ENCODE peak calls at places on chromosomes 7 and 10, in seven cellular contexts. A, J, H, G, Z, P and Q are unnamed samples.

GRCh38 chr10:112446055-112446854 is 459 bp downstream of the ZDHHC6 start:
- DNase-seq in A (no peak), J (no peak), H (peak), G (peak), Z (no peak), P (no peak), Q (no peak)

GRCh38 chr10:27383595-27384542 is 120.2 kb upstream of the RAB18 start:
- DNase-seq in A (peak), J (no peak), H (peak), G (no peak), Z (no peak), P (no peak), Q (no peak)

GRCh38 chr7:130995252-130996081 is 261.5 kb upstream of the KLF14 start:
- DNase-seq in A (peak), J (no peak), H (peak), G (no peak), Z (no peak), P (no peak), Q (no peak)

GRCh38 chr10:33982995-33983394 is 648.5 kb upstream of the NRP1 start:
- DNase-seq in A (no peak), J (no peak), H (peak), G (no peak), Z (no peak), P (no peak), Q (no peak)

GRCh38 chr7:4769753-4770152 is 5.7 kb upstream of the AP5Z1 start:
- DNase-seq in A (peak), J (no peak), H (no peak), G (no peak), Z (no peak), P (no peak), Q (no peak)

GRCh38 chr7:28607799-28608198 is 195.5 kb downstream of the CREB5 start:
- DNase-seq in A (no peak), J (no peak), H (no peak), G (no peak), Z (no peak), P (no peak), Q (no peak)

GRCh38 chr10:17479015-17479615 is 24.7 kb upstream of the ST8SIA6 start:
- DNase-seq in A (no peak), J (no peak), H (peak), G (no peak), Z (no peak), P (no peak), Q (no peak)

GRCh38 chr7:158395780-158396214 is 191.8 kb downstream of the PTPRN2 start:
- DNase-seq in A (no peak), J (peak), H (peak), G (no peak), Z (no peak), P (no peak), Q (no peak)

GRCh38 chr10:70426835-70427234 is 14.6 kb downstream of the NODAL start:
- DNase-seq in A (no peak), J (no peak), H (no peak), G (no peak), Z (no peak), P (no peak), Q (no peak)

GRCh38 chr10:99834410-99834809 is 52.0 kb downstream of the ABCC2 start:
- DNase-seq in A (peak), J (no peak), H (peak), G (no peak), Z (peak), P (no peak), Q (peak)

GRCh38 chr7:93949468-93949867 is 27.9 kb downstream of the GNG11 start:
- DNase-seq in A (peak), J (no peak), H (peak), G (no peak), Z (no peak), P (peak), Q (peak)

GRCh38 chr10:54900584-54900983 is 99.6 kb upstream of the PCDH15 start:
- DNase-seq in A (no peak), J (no peak), H (no peak), G (no peak), Z (no peak), P (no peak), Q (no peak)

GRCh38 chr7:2580636-2581035 is 21.9 kb downstream of the IQCE start:
- DNase-seq in A (no peak), J (no peak), H (no peak), G (no peak), Z (no peak), P (no peak), Q (no peak)

GRCh38 chr10:18000601-18001000 is 48.9 kb downstream of the SLC39A12 start:
- DNase-seq in A (no peak), J (no peak), H (no peak), G (no peak), Z (no peak), P (no peak), Q (no peak)

GRCh38 chr10:53771701-53772100 is 999.1 kb upstream of the MBL2 start:
- DNase-seq in A (no peak), J (no peak), H (no peak), G (no peak), Z (no peak), P (no peak), Q (no peak)

GRCh38 chr7:137578541-137578940 is 235.0 kb upstream of the PTN start:
- DNase-seq in A (no peak), J (no peak), H (no peak), G (no peak), Z (no peak), P (no peak), Q (no peak)
- TF ChIP-seq CTCF in A (no peak), J (no peak), H (no peak), G (no peak), Z (no peak), P (no peak), Q (no peak)

DNA sequence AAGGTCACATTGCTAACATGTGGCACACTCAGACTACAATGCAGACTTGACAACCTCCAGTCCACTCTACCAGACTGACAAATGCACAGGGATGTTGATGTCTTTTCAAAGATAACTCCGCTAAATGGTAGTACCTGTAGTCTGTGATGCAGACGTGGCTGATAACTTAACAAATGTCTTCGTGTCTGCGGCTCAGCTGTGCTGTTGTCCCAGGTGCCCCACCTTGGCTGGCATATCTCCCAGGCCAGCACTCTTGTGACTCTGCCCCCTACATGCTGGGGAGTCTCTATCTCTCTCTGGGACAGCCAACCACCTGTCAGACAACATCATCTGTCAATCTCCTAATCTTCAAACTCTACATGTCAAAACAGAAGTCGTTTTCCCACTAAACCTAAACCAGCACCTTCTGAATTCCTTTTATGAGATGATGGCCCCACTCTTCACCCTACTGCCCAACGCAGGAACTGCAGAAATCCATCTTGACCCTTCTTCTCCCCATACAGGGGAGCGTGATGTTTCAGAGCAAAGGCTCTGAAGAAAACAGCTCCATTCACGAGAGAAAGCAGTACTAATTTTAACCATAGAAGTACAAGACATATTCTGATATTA is 156.4 kb downstream of the USP6NL start:
- DNase-seq in A (no peak), J (no peak), H (no peak), G (no peak), Z (no peak), P (no peak), Q (no peak)
- TF ChIP-seq CTCF in A (peak), J (peak), H (peak), G (peak), Z (no peak), P (peak), Q (no peak)

GRCh38 chr7:143975617-143976016 is 21.0 kb downstream of the OR2F1 start:
- DNase-seq in A (no peak), J (peak), H (peak), G (no peak), Z (no peak), P (no peak), Q (no peak)
- TF ChIP-seq CTCF in A (peak), J (peak), H (no peak), G (no peak), Z (no peak), P (no peak), Q (no peak)

GRCh38 chr10:75294866-75295692 is 59.3 kb upstream of the COMTD1 start:
- DNase-seq in A (peak), J (peak), H (peak), G (peak), Z (peak), P (peak), Q (peak)
- TF ChIP-seq CTCF in A (peak), J (peak), H (peak), G (peak), Z (peak), P (no peak), Q (peak)

DNA sequence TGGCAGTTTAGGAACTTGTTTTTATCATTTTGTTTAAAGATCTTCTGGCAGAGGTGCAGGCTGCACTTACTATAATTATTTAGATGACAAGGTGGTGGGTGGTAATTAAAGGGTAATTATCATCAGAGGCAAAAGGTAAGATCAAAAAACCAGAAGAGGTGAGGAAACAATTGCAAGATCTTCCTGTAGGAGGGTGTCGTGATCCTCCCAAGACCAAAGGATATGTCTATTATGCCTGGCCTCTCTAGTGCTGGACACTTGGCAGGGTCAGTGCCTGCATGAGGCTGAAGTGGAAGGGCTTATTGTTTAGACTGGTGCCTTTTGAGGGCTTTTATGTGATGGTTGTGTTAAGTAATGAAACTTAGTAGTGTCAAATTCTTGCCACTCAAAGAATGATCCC is 1.8 kb upstream of the WAPL start:
- DNase-seq in A (peak), J (peak), H (peak), G (no peak), Z (no peak), P (no peak), Q (no peak)
- TF ChIP-seq CTCF in A (peak), J (peak), H (peak), G (no peak), Z (peak), P (no peak), Q (peak)

GRCh38 chr7:43353902-43354301 is 229.0 kb upstream of the STK17A start:
- DNase-seq in A (no peak), J (no peak), H (no peak), G (no peak), Z (no peak), P (no peak), Q (no peak)
- TF ChIP-seq CTCF in A (no peak), J (peak), H (peak), G (no peak), Z (no peak), P (peak), Q (no peak)

GRCh38 chr7:19113855-19114590 is 3.4 kb downstream of the TWIST1 start:
- DNase-seq in A (peak), J (no peak), H (peak), G (no peak), Z (no peak), P (no peak), Q (no peak)
- TF ChIP-seq CTCF in A (no peak), J (no peak), H (no peak), G (no peak), Z (no peak), P (no peak), Q (no peak)